ENCODE peak calls at places on chromosomes 7 and 10, in four cellular contexts. One of them, this sample, is unnamed.

GRCh38 chr7:135858379-135858778 is 109.8 kb upstream of the FAM180A start:
- DNase-seq in K562: no peak
- DNase-seq in H1: no peak
- DNase-seq in SK-N-SH: no peak
- DNase-seq in this sample: no peak

GRCh38 chr7:114086906-114087651 is 168.3 kb upstream of the PPP1R3A start:
- DNase-seq in K562: no peak
- DNase-seq in H1: peak
- DNase-seq in SK-N-SH: peak
- DNase-seq in this sample: peak

GRCh38 chr10:14612873-14613569 is 161.7 kb downstream of the FAM107B start:
- DNase-seq in K562: no peak
- DNase-seq in H1: no peak
- DNase-seq in SK-N-SH: no peak
- DNase-seq in this sample: no peak

GRCh38 chr10:122263971-122264370 is 7.1 kb upstream of the BTBD16 start:
- DNase-seq in K562: no peak
- DNase-seq in H1: no peak
- DNase-seq in SK-N-SH: no peak
- DNase-seq in this sample: no peak

GRCh38 chr7:154304740-154305679 is 252.8 kb downstream of the DPP6 start:
- DNase-seq in K562: no peak
- DNase-seq in H1: peak
- DNase-seq in SK-N-SH: peak
- DNase-seq in this sample: no peak

GRCh38 chr7:128115326-128115820 is 84.1 kb upstream of the LRRC4 start:
- DNase-seq in K562: no peak
- DNase-seq in H1: peak
- DNase-seq in SK-N-SH: no peak
- DNase-seq in this sample: no peak

GRCh38 chr10:12589789-12590188 is 240.4 kb downstream of the CAMK1D start:
- DNase-seq in K562: no peak
- DNase-seq in H1: no peak
- DNase-seq in SK-N-SH: no peak
- DNase-seq in this sample: no peak

GRCh38 chr10:133198206-133198605 is 31.8 kb upstream of the UTF1 start:
- DNase-seq in K562: no peak
- DNase-seq in H1: no peak
- DNase-seq in SK-N-SH: no peak
- DNase-seq in this sample: no peak

GRCh38 chr7:40799-41750 is 151.3 kb upstream of the FAM20C start:
- DNase-seq in K562: no peak
- DNase-seq in H1: peak
- DNase-seq in SK-N-SH: no peak
- DNase-seq in this sample: no peak

GRCh38 chr7:13920053-13920697 is 69.3 kb downstream of the ETV1 start:
- DNase-seq in K562: peak
- DNase-seq in H1: no peak
- DNase-seq in SK-N-SH: peak
- DNase-seq in this sample: no peak

GRCh38 chr7:98282727-98283126 is 1.2 kb downstream of the BRI3 start:
- DNase-seq in K562: no peak
- DNase-seq in H1: no peak
- DNase-seq in SK-N-SH: peak
- DNase-seq in this sample: no peak

GRCh38 chr10:3193751-3194150 is 21.2 kb upstream of the PITRM1 start:
- DNase-seq in K562: no peak
- DNase-seq in H1: no peak
- DNase-seq in SK-N-SH: no peak
- DNase-seq in this sample: no peak

GRCh38 chr10:86267286-86268195 is 99.1 kb downstream of the GRID1 start:
- DNase-seq in K562: no peak
- DNase-seq in H1: peak
- DNase-seq in SK-N-SH: peak
- DNase-seq in this sample: no peak

GRCh38 chr10:18737841-18738240 is 78.6 kb downstream of the ARL5B start:
- DNase-seq in K562: no peak
- DNase-seq in H1: no peak
- DNase-seq in SK-N-SH: no peak
- DNase-seq in this sample: no peak

GRCh38 chr10:104076743-104077160 is 8.9 kb downstream of the COL17A1 start:
- DNase-seq in K562: no peak
- DNase-seq in H1: no peak
- DNase-seq in SK-N-SH: no peak
- DNase-seq in this sample: no peak

GRCh38 chr10:34413214-34413613 is 401.9 kb downstream of the PARD3 start:
- DNase-seq in K562: no peak
- DNase-seq in H1: no peak
- DNase-seq in SK-N-SH: no peak
- DNase-seq in this sample: no peak

GRCh38 chr7:111229951-111230350 is 139.0 kb downstream of the LRRN3 start:
- DNase-seq in K562: no peak
- DNase-seq in H1: no peak
- DNase-seq in SK-N-SH: no peak
- DNase-seq in this sample: no peak

GRCh38 chr10:1632141-1632540 is 105.2 kb downstream of the ADARB2 start:
- DNase-seq in K562: no peak
- DNase-seq in H1: no peak
- DNase-seq in SK-N-SH: no peak
- DNase-seq in this sample: no peak

GRCh38 chr10:62501547-62501946 is 127.4 kb downstream of the ZNF365 start:
- DNase-seq in K562: no peak
- DNase-seq in H1: no peak
- DNase-seq in SK-N-SH: no peak
- DNase-seq in this sample: no peak

GRCh38 chr10:62492870-62493180 is 118.7 kb downstream of the ZNF365 start:
- DNase-seq in K562: no peak
- DNase-seq in H1: no peak
- DNase-seq in SK-N-SH: no peak
- DNase-seq in this sample: no peak

GRCh38 chr10:62492012-62492869 is 118.1 kb downstream of the ZNF365 start:
- DNase-seq in K562: peak
- DNase-seq in H1: no peak
- DNase-seq in SK-N-SH: no peak
- DNase-seq in this sample: no peak

GRCh38 chr10:62498271-62498670 is 124.1 kb downstream of the ZNF365 start:
- DNase-seq in K562: no peak
- DNase-seq in H1: no peak
- DNase-seq in SK-N-SH: no peak
- DNase-seq in this sample: no peak

GRCh38 chr10:62496925-62497324 is 122.8 kb downstream of the ZNF365 start:
- DNase-seq in K562: no peak
- DNase-seq in H1: no peak
- DNase-seq in SK-N-SH: no peak
- DNase-seq in this sample: no peak
- TF ChIP-seq TEAD4 in K562: no peak
- TF ChIP-seq TEAD4 in H1: no peak
- TF ChIP-seq TEAD4 in SK-N-SH: no peak
- TF ChIP-seq TEAD4 in this sample: no peak

DNA sequence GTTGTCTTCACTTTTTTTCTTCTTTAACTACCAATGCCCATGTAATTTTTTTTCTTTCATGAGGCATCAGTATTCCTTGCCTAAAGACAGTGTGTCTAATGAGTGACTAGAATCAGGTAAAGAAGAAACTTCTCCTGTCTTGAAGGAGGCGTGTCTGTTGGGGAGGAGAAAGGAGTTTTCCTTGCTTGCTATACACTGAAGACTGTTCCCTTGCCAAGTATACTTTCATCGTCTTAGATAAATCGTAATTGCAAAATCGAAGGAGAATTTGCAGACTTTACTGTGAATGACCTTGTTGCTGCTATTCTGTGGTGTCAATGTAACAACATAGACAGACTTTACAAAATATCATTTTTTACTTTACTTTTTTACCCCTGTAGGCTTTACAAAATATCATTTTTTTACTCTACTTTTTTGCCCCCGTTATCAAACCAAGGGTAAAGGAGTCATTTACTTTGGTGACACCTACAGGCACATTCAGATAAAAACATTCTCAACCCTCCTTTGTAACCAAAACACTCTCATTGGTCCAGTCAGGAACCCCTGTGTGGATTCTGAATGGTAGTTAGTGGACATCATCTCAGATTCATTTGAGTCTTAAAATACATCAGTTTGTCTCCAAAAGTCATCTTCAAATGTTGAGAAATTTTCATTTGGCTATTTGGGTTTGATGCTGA is 232.4 kb downstream of the AHR start:
- DNase-seq in K562: peak
- DNase-seq in H1: no peak
- DNase-seq in SK-N-SH: no peak
- DNase-seq in this sample: no peak
- TF ChIP-seq TEAD4 in K562: no peak
- TF ChIP-seq TEAD4 in H1: no peak
- TF ChIP-seq TEAD4 in SK-N-SH: no peak
- TF ChIP-seq TEAD4 in this sample: no peak

GRCh38 chr10:76922666-76923065 is 714.9 kb downstream of the KCNMA1 start:
- DNase-seq in K562: no peak
- DNase-seq in H1: no peak
- DNase-seq in SK-N-SH: no peak
- DNase-seq in this sample: no peak
- TF ChIP-seq TEAD4 in K562: no peak
- TF ChIP-seq TEAD4 in H1: no peak
- TF ChIP-seq TEAD4 in SK-N-SH: no peak
- TF ChIP-seq TEAD4 in this sample: no peak

DNA sequence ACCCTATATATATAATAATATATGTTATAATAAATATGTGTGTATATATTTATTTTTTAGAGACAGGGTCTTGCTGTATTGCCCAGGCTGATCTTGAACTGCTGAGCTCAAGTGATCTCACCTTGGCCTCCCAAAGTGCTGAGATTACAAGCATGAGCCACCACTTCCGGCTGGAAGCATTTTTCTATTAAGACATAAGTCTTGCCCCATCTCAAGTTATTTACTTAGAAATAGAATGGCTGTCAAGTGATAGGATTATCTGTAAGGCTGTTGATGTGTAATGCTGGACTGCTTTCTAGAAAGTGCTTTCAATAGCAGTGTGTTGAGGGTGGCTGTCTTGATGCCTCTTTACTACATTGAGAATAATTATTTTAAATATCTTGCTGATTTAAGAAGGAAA is 65.2 kb downstream of the ZMYND11 start:
- DNase-seq in K562: no peak
- DNase-seq in H1: no peak
- DNase-seq in SK-N-SH: no peak
- DNase-seq in this sample: no peak
- TF ChIP-seq TEAD4 in K562: no peak
- TF ChIP-seq TEAD4 in H1: no peak
- TF ChIP-seq TEAD4 in SK-N-SH: no peak
- TF ChIP-seq TEAD4 in this sample: no peak

GRCh38 chr7:126179916-126180315 is 1072.8 kb downstream of the GRM8 start:
- DNase-seq in K562: no peak
- DNase-seq in H1: no peak
- DNase-seq in SK-N-SH: no peak
- DNase-seq in this sample: no peak
- TF ChIP-seq TEAD4 in K562: no peak
- TF ChIP-seq TEAD4 in H1: no peak
- TF ChIP-seq TEAD4 in SK-N-SH: no peak
- TF ChIP-seq TEAD4 in this sample: no peak

GRCh38 chr7:159253657-159254056 is 109.0 kb upstream of the VIPR2 start:
- DNase-seq in K562: no peak
- DNase-seq in H1: no peak
- DNase-seq in SK-N-SH: no peak
- DNase-seq in this sample: no peak
- TF ChIP-seq TEAD4 in K562: no peak
- TF ChIP-seq TEAD4 in H1: no peak
- TF ChIP-seq TEAD4 in SK-N-SH: no peak
- TF ChIP-seq TEAD4 in this sample: no peak

This sample was measured in WTC11.